ENCODE peak calls at places on chromosome 18, in eight cellular contexts. U is stimulated activated CD4-positive, alpha-beta T cell treated with anti-CD3 and anti-CD28 coated beads, TNF-alpha, amount 100 ng/mL, for 4 hours; V is T-helper 1 cell; B is GM03348; Z is NB4; R is activated T-cell treated with anti-CD3 and anti-CD28 coated beads for 1 hour; N is breast epithelium; S is kidney glomerular epithelial cell. G is an unnamed sample.

GRCh38 chr18:63257453-63257852 is 62.1 kb downstream of the BCL2 start:
- DNase-seq in U (no peak), V (no peak), B (no peak), Z (no peak), R (no peak), N (no peak), S (no peak), G (no peak)

GRCh38 chr18:63260075-63260754 is 59.4 kb downstream of the BCL2 start:
- DNase-seq in U (no peak), V (no peak), B (no peak), Z (no peak), R (no peak), N (no peak), S (no peak), G (no peak)

GRCh38 chr18:43563780-43564179 is 286.5 kb upstream of the SYT4 start:
- DNase-seq in U (no peak), V (no peak), B (peak; percentile 41), Z (peak; percentile 44), R (no peak), N (no peak), S (peak; percentile 81), G (peak; percentile 45)

GRCh38 chr18:66226782-66227181 is 377.1 kb downstream of the CDH19 start:
- DNase-seq in U (no peak), V (no peak), B (no peak), Z (no peak), R (no peak), N (no peak), S (no peak), G (no peak)

GRCh38 chr18:76401496-76401895 is 93.5 kb downstream of the ZNF516 start:
- DNase-seq in U (no peak), V (no peak), B (no peak), Z (peak; percentile 49), R (no peak), N (no peak), S (no peak), G (no peak)

GRCh38 chr18:32735781-32736180 is 37.0 kb downstream of the KLHL14 start:
- DNase-seq in U (no peak), V (no peak), B (no peak), Z (no peak), R (no peak), N (no peak), S (peak; percentile 63), G (no peak)

GRCh38 chr18:10750386-10751035 is 224.7 kb downstream of the NAPG start:
- DNase-seq in U (no peak), V (no peak), B (no peak), Z (no peak), R (no peak), N (no peak), S (no peak), G (no peak)

GRCh38 chr18:11004294-11004693 is 145.1 kb downstream of the PIEZO2 start:
- DNase-seq in U (no peak), V (no peak), B (no peak), Z (no peak), R (no peak), N (no peak), S (peak; percentile 49), G (no peak)

GRCh38 chr18:80253871-80254492 is 6.7 kb upstream of the PARD6G start:
- DNase-seq in U (no peak), V (no peak), B (peak; percentile 3), Z (no peak), R (no peak), N (no peak), S (no peak), G (no peak)

GRCh38 chr18:24544141-24544498 is 83.7 kb downstream of the HRH4 start:
- DNase-seq in U (no peak), V (no peak), B (peak; percentile 28), Z (peak; percentile 36), R (no peak), N (no peak), S (peak; percentile 64), G (no peak)

GRCh38 chr18:45415614-45416013 is 199.7 kb upstream of the SLC14A2 start:
- DNase-seq in U (no peak), V (no peak), B (no peak), Z (no peak), R (no peak), N (no peak), S (no peak), G (no peak)

GRCh38 chr18:46754661-46755292 is 2.1 kb downstream of the ST8SIA5 start:
- DNase-seq in U (no peak), V (no peak), B (no peak), Z (no peak), R (no peak), N (no peak), S (no peak), G (no peak)

GRCh38 chr18:32439802-32440201 is 30.9 kb downstream of the GAREM1 start:
- DNase-seq in U (no peak), V (no peak), B (no peak), Z (peak; percentile 9), R (no peak), N (no peak), S (no peak), G (no peak)

GRCh38 chr18:3624818-3625716 is 175.1 kb downstream of the TGIF1 start:
- DNase-seq in U (peak; percentile 56), V (peak; percentile 27), B (peak; percentile 85), Z (peak; percentile 70), R (peak; percentile 24), N (peak; percentile 50), S (peak; percentile 97), G (peak; percentile 92)

GRCh38 chr18:59810740-59811520 is 88.9 kb upstream of the PMAIP1 start:
- DNase-seq in U (no peak), V (no peak), B (no peak), Z (no peak), R (no peak), N (no peak), S (no peak), G (no peak)

GRCh38 chr18:62329676-62330454 is 4.8 kb downstream of the TNFRSF11A start:
- DNase-seq in U (no peak), V (no peak), B (peak; percentile 67), Z (no peak), R (no peak), N (peak; percentile 30), S (peak; percentile 38), G (peak; percentile 8)

GRCh38 chr18:5628512-5629255 is 84.9 kb upstream of the EPB41L3 start:
- DNase-seq in U (no peak), V (no peak), B (peak; percentile 60), Z (no peak), R (no peak), N (no peak), S (peak; percentile 22), G (peak; percentile 26)

GRCh38 chr18:52667388-52667787 is 327.4 kb downstream of the DCC start:
- DNase-seq in U (no peak), V (no peak), B (no peak), Z (no peak), R (no peak), N (no peak), S (no peak), G (no peak)

GRCh38 chr18:5600376-5601071 is 56.7 kb upstream of the EPB41L3 start:
- DNase-seq in U (no peak), V (no peak), B (peak; percentile 39), Z (peak; percentile 16), R (no peak), N (no peak), S (no peak), G (no peak)

GRCh38 chr18:3869848-3870247 is 419.9 kb downstream of the TGIF1 start:
- DNase-seq in U (no peak), V (no peak), B (peak; percentile 54), Z (peak; percentile 51), R (no peak), N (no peak), S (peak; percentile 76), G (peak; percentile 51)

GRCh38 chr18:415627-416612 is 84.6 kb downstream of the COLEC12 start:
- DNase-seq in U (no peak), V (no peak), B (peak; percentile 64), Z (no peak), R (no peak), N (no peak), S (peak; percentile 86), G (peak; percentile 32)

GRCh38 chr18:23458830-23459529 is 5.9 kb downstream of the RIOK3 start:
- DNase-seq in U (no peak), V (no peak), B (no peak), Z (no peak), R (no peak), N (no peak), S (no peak), G (no peak)

GRCh38 chr18:43876286-43877082 is 599.2 kb upstream of the SYT4 start:
- DNase-seq in U (no peak), V (no peak), B (no peak), Z (no peak), R (no peak), N (no peak), S (no peak), G (peak; percentile 69)

GRCh38 chr18:56235773-56236115 is 402.6 kb downstream of the TXNL1 start:
- DNase-seq in U (no peak), V (no peak), B (no peak), Z (no peak), R (no peak), N (no peak), S (no peak), G (no peak)

GRCh38 chr18:13791181-13791580 is 32.8 kb upstream of the MC5R start:
- DNase-seq in U (no peak), V (no peak), B (no peak), Z (peak; percentile 18), R (no peak), N (no peak), S (no peak), G (no peak)

GRCh38 chr18:5159080-5159479 is 38.0 kb downstream of the AKAIN1 start:
- DNase-seq in U (no peak), V (no peak), B (no peak), Z (no peak), R (no peak), N (no peak), S (no peak), G (no peak)